ENCODE peak calls at places on chromosomes 5 and 9, in six cellular contexts. B is GM23248, W is SK-N-SH, K is MM.1S, F is neural progenitor cell, R is GM23338. U is an unnamed sample. For H3F3A, the result is how much of the 10 kb centered on the place peaks cover.

GRCh38 chr5:57432876-57433275 is 49.7 kb downstream of the ACTBL2 start:
- DNase-seq in K (no peak), F (no peak), W (no peak), R (peak), B (no peak), U (no peak)

GRCh38 chr5:96924016-96924443 is 11.8 kb upstream of the LNPEP start:
- DNase-seq in W (peak), F (no peak), K (no peak), R (no peak), B (no peak), U (no peak)

GRCh38 chr9:15373881-15374280 is 48.8 kb upstream of the SNAPC3 start:
- DNase-seq in F (no peak), W (no peak), R (no peak), B (no peak), K (no peak), U (no peak)

GRCh38 chr9:38087934-38088925 is 19.2 kb upstream of the SHB start:
- DNase-seq in B (peak), R (peak), W (peak), F (peak), K (peak), U (peak)

GRCh38 chr5:80967500-80968181 is 7.5 kb downstream of the RASGRF2 start:
- DNase-seq in R (no peak), F (no peak), K (no peak), W (no peak), B (peak), U (peak)

GRCh38 chr9:125847735-125848134 is 100.6 kb downstream of the PBX3 start:
- DNase-seq in F (no peak), W (no peak), R (no peak), K (no peak), B (no peak), U (no peak)

GRCh38 chr5:84383816-84384603 is 670 bp downstream of the EDIL3 start:
- DNase-seq in F (peak), B (peak), W (peak), R (peak), K (no peak), U (peak)

GRCh38 chr9:113154471-113154870 is 3.7 kb downstream of the SLC31A2 start:
- DNase-seq in W (no peak), R (no peak), F (no peak), K (no peak), B (peak), U (no peak)

GRCh38 chr5:172370648-172371248 is 83.6 kb downstream of the SH3PXD2B start:
- DNase-seq in B (peak), R (peak), F (peak), K (peak), W (no peak), U (no peak)

GRCh38 chr9:36007309-36007708 is 29.4 kb upstream of the RECK start:
- DNase-seq in K (no peak), R (no peak), F (no peak), W (no peak), B (no peak), U (no peak)

GRCh38 chr5:135567661-135568060 is 11.1 kb downstream of the CXCL14 start:
- DNase-seq in R (no peak), W (no peak), F (no peak), K (no peak), B (no peak), U (no peak)

GRCh38 chr5:143561248-143561647 is 157.8 kb upstream of the NR3C1 start:
- DNase-seq in W (no peak), K (no peak), R (peak), B (no peak), F (no peak), U (no peak)

GRCh38 chr5:56402273-56403223 is 169.4 kb upstream of the ANKRD55 start:
- DNase-seq in F (peak), R (peak), K (no peak), W (peak), B (no peak), U (no peak)

GRCh38 chr9:127754099-127754760 is 19.1 kb upstream of the TOR2A start:
- DNase-seq in F (peak), K (no peak), B (peak), R (peak), W (peak), U (no peak)

GRCh38 chr9:85522459-85523092 is 219.2 kb downstream of the AGTPBP1 start:
- DNase-seq in B (peak), W (peak), R (peak), K (no peak), F (peak), U (no peak)

GRCh38 chr9:2291980-2292704 is 277.0 kb downstream of the SMARCA2 start:
- DNase-seq in K (no peak), W (no peak), R (no peak), B (peak), F (no peak), U (peak)

GRCh38 chr5:158837908-158838307 is 261.8 kb downstream of the EBF1 start:
- DNase-seq in W (no peak), R (no peak), B (peak), K (no peak), F (no peak), U (no peak)

GRCh38 chr5:14385022-14385421 is 196.6 kb upstream of the OTULINL start:
- DNase-seq in R (no peak), K (no peak), F (no peak), W (no peak), B (no peak), U (no peak)

GRCh38 chr5:171601266-171601881 is 181.9 kb downstream of the FGF18 start:
- DNase-seq in F (no peak), B (no peak), W (no peak), R (no peak), K (no peak), U (no peak)

GRCh38 chr5:149206524-149207141 is 65.0 kb upstream of the AFAP1L1 start:
- DNase-seq in B (no peak), R (no peak), K (no peak), W (no peak), F (no peak), U (no peak)

GRCh38 chr9:117523531-117524153 is 108.8 kb upstream of the ASTN2 start:
- DNase-seq in B (no peak), W (no peak), R (no peak), F (no peak), K (no peak), U (no peak)

GRCh38 chr5:124461110-124461509 is 285.3 kb downstream of the ZNF608 start:
- DNase-seq in K (no peak), W (no peak), R (no peak), B (no peak), F (no peak), U (no peak)

GRCh38 chr5:142929602-142930001 is 159.4 kb downstream of the ARHGAP26 start:
- DNase-seq in R (no peak), K (no peak), F (no peak), B (no peak), W (no peak), U (no peak)

GRCh38 chr5:72624641-72625236 is 117.5 kb upstream of the ZNF366 start:
- DNase-seq in R (no peak), B (peak), K (no peak), W (no peak), F (no peak), U (no peak)

GRCh38 chr9:124222918-124223720 is 34.6 kb upstream of the NEK6 start:
- DNase-seq in F (no peak), W (no peak), R (no peak), B (peak), K (no peak), U (peak)

GRCh38 chr9:131608469-131609115 is 63.3 kb downstream of the PRRT1B start:
- DNase-seq in B (peak), K (no peak), R (peak), W (no peak), F (peak), U (peak)

GRCh38 chr5:98904786-98905185 is 24.0 kb downstream of the CHD1 start:
- DNase-seq in K (no peak), R (no peak), F (no peak), W (no peak), B (peak), U (no peak)

GRCh38 chr9:121359358-121360294 is 10.4 kb downstream of the STOM start:
- DNase-seq in F (no peak), R (no peak), K (peak), W (no peak), B (peak), U (no peak)

GRCh38 chr5:170330568-170331054 is 33.0 kb upstream of the LCP2 start:
- DNase-seq in B (no peak), F (no peak), K (peak), W (no peak), R (no peak), U (no peak)

GRCh38 chr5:19547640-19548039 is 440.4 kb downstream of the CDH18 start:
- DNase-seq in R (no peak), W (no peak), K (no peak), B (peak), F (no peak), U (no peak)

GRCh38 chr5:111004291-111004690 is 67.2 kb upstream of the TSLP start:
- DNase-seq in F (no peak), R (no peak), B (no peak), W (no peak), K (no peak), U (no peak)

GRCh38 chr5:111002036-111002435 is 69.5 kb upstream of the TSLP start:
- DNase-seq in B (no peak), F (no peak), R (no peak), K (no peak), W (no peak), U (no peak)

DNA sequence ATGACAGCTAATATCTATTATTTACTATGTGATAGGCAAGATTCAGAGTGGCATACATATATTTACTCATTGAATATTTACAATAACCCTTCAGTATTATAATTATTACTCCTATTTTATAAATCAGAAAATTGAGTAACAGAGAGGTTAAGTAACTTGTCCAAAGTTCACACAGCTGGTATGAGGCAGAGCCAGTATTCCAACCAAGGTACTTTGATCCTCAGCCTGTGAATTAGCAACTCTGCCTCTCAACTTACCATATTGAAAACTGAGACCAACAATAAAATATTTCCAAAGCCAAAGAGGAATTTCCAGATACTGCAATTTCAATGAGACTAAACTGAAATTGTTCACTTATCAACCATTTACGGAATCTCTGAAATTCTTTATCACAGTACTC is 67.9 kb upstream of the TSLP start:
- DNase-seq in W (no peak), K (no peak), R (no peak), F (no peak), B (no peak), U (no peak)
- H3F3A ChIP-seq in W (under half), K (under half), R (under half), F (under half), B (under half), U (under half)

GRCh38 chr5:53448851-53449250 is 31.6 kb upstream of the FST start:
- DNase-seq in R (no peak), F (no peak), B (no peak), K (no peak), W (no peak), U (no peak)
- H3F3A ChIP-seq in R (under half), F (under half), B (under half), K (under half), W (under half), U (under half)

GRCh38 chr9:33878691-33879366 is 61.9 kb downstream of the UBE2R2 start:
- DNase-seq in B (no peak), K (no peak), R (no peak), F (no peak), W (no peak), U (no peak)

GRCh38 chr9:33884856-33885701 is 68.1 kb downstream of the UBE2R2 start:
- DNase-seq in R (no peak), W (peak), F (no peak), K (no peak), B (peak), U (no peak)

GRCh38 chr9:33881635-33882034 is 64.7 kb downstream of the UBE2R2 start:
- DNase-seq in K (no peak), F (no peak), R (no peak), W (no peak), B (peak), U (no peak)

GRCh38 chr9:33877727-33878489 is 60.9 kb downstream of the UBE2R2 start:
- DNase-seq in W (no peak), F (no peak), K (no peak), R (no peak), B (no peak), U (no peak)

GRCh38 chr9:33880562-33881089 is 63.7 kb downstream of the UBE2R2 start:
- DNase-seq in R (peak), F (peak), K (no peak), W (no peak), B (no peak), U (no peak)
- H3F3A ChIP-seq in R (under half), F (under half), K (under half), W (under half), B (under half), U (under half)

DNA sequence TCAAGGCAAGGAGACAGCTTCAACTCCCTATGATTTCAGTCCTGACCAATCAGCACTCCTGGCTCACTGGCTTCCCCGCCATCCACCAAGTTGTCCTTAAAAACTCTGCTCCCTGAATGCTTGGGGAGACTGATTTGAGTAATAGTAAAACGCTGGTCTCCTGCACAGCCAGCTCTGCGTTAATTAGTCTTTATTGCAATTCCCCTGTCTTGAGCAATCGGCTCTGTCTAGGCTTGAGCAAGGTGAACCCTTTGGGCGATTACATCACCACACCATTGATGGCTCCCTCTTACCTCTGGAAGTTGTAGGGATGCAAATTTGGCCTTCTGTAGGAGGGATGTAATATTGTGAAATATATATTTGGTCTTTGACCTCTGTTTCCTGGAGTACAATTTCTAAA is 2.9 kb upstream of the SLC23A1 start:
- DNase-seq in F (no peak), B (no peak), W (no peak), R (no peak), K (no peak), U (no peak)
- H3F3A ChIP-seq in F (under half), B (under half), W (under half), R (under half), K (half or more), U (under half)

GRCh38 chr5:100902406-100903035 is 561 bp downstream of the ST8SIA4 start:
- DNase-seq in B (peak), R (peak), W (no peak), F (peak), K (peak), U (no peak)
- H3F3A ChIP-seq in B (under half), R (under half), W (under half), F (under half), K (half or more), U (under half)

U was measured in PC-9.